ENCODE peak calls at places on chromosome 9, in six cellular contexts. A is T-helper 1 cell, Y is Caki2, X is fibroblast of the aortic adventitia, C is dermis microvascular lymphatic vessel endothelial cell, R is right cardiac atrium. W is an unnamed sample.

GRCh38 chr9:105313238-105313637 is 68.8 kb downstream of the SLC44A1 start:
- DNase-seq in R (no peak), C (no peak), X (no peak), Y (no peak), A (no peak), W (no peak)

GRCh38 chr9:86732514-86732913 is 214.8 kb downstream of the GAS1 start:
- DNase-seq in X (peak), A (no peak), C (no peak), R (peak), Y (no peak), W (no peak)

GRCh38 chr9:116152941-116153764 is 438 bp upstream of the PAPPA start:
- DNase-seq in C (no peak), X (peak), Y (peak), A (no peak), R (peak), W (no peak)

GRCh38 chr9:121494192-121494591 is 5.5 kb downstream of the GGTA1 start:
- DNase-seq in Y (no peak), R (no peak), A (no peak), X (no peak), C (no peak), W (no peak)

GRCh38 chr9:90642570-90643539 is at the start of gene DIRAS2:
- DNase-seq in A (no peak), R (peak), X (peak), Y (peak), C (peak), W (no peak)

GRCh38 chr9:113309204-113309813 is 6.1 kb upstream of the RNF183 start:
- DNase-seq in C (peak), A (no peak), X (peak), R (no peak), Y (peak), W (peak)

GRCh38 chr9:127574089-127574921 is 37.8 kb upstream of the STXBP1 start:
- DNase-seq in Y (peak), X (peak), C (no peak), A (no peak), R (peak), W (no peak)

GRCh38 chr9:132486706-132487350 is 76.8 kb downstream of the CFAP77 start:
- DNase-seq in R (no peak), Y (no peak), X (no peak), C (no peak), A (peak), W (no peak)

GRCh38 chr9:91253488-91253887 is 108.2 kb downstream of the AUH start:
- DNase-seq in Y (no peak), A (no peak), R (no peak), X (peak), C (no peak), W (no peak)

GRCh38 chr9:129479217-129480011 is 141.5 kb downstream of the C9orf50 start:
- DNase-seq in X (no peak), C (no peak), A (no peak), R (no peak), Y (no peak), W (no peak)

GRCh38 chr9:112971415-112971814 is 40.6 kb downstream of the ZNF883 start:
- DNase-seq in X (peak), C (no peak), R (no peak), Y (no peak), A (no peak), W (no peak)

GRCh38 chr9:112629890-112630485 is 87.9 kb downstream of the INIP start:
- DNase-seq in R (no peak), C (no peak), Y (no peak), X (no peak), A (no peak), W (no peak)

GRCh38 chr9:120668399-120668798 is 45.9 kb downstream of the MEGF9 start:
- DNase-seq in Y (no peak), R (no peak), X (peak), C (peak), A (no peak), W (no peak)

GRCh38 chr9:108838017-108838416 is 17.8 kb downstream of the ACTL7B start:
- DNase-seq in A (no peak), Y (no peak), C (no peak), X (no peak), R (no peak), W (no peak)

GRCh38 chr9:113581865-113582697 is 118.6 kb downstream of the RGS3 start:
- DNase-seq in X (peak), R (peak), Y (no peak), C (peak), A (peak), W (peak)

GRCh38 chr9:131402073-131402472 is 8.2 kb downstream of the PRRC2B start:
- DNase-seq in X (peak), C (no peak), Y (no peak), R (no peak), A (no peak), W (no peak)

GRCh38 chr9:114037961-114038723 is 40.0 kb downstream of the AMBP start:
- DNase-seq in X (no peak), C (no peak), R (no peak), A (no peak), Y (peak), W (no peak)

W was measured in T follicular helper cell.